ENCODE peak calls at places on chromosomes 2 and 18, in eight cellular contexts. D, Z, C, I, N, X, S and A are unnamed samples.

GRCh38 chr2:28565720-28566295 is 69.9 kb downstream of the PLB1 start:
- DNase-seq in N (peak; percentile 89), Z (no peak), I (no peak), S (no peak), D (no peak), C (no peak), X (no peak), A (no peak)

GRCh38 chr2:61361068-61361467 is 109.8 kb downstream of the USP34 start:
- DNase-seq in N (no peak), X (no peak), D (no peak), S (no peak), I (no peak), Z (no peak), C (no peak), A (no peak)

GRCh38 chr2:177169810-177170514 is 42.6 kb upstream of the HNRNPA3 start:
- DNase-seq in Z (no peak), C (no peak), I (peak; percentile 90), S (peak; percentile 55), D (no peak), N (peak; percentile 95), X (no peak), A (no peak)

GRCh38 chr2:37833420-37833819 is 91.7 kb upstream of the RMDN2 start:
- DNase-seq in I (no peak), C (no peak), S (no peak), D (no peak), N (no peak), X (no peak), Z (no peak), A (no peak)

GRCh38 chr18:10164241-10165160 is 250.7 kb downstream of the VAPA start:
- DNase-seq in Z (no peak), X (no peak), D (no peak), S (no peak), I (no peak), N (no peak), C (no peak), A (no peak)

GRCh38 chr2:65999103-65999502 is 435.8 kb upstream of the MEIS1 start:
- DNase-seq in D (no peak), X (no peak), C (no peak), Z (no peak), N (no peak), S (no peak), I (no peak), A (no peak)

GRCh38 chr2:147854557-147855134 is 9.8 kb downstream of the ACVR2A start:
- DNase-seq in D (no peak), N (no peak), Z (no peak), S (no peak), X (no peak), C (no peak), I (no peak), A (no peak)

GRCh38 chr2:26174691-26175181 is 1.8 kb downstream of the GAREM2 start:
- DNase-seq in D (no peak), Z (no peak), I (no peak), C (no peak), X (no peak), N (no peak), S (no peak), A (no peak)

GRCh38 chr2:169715379-169716228 is 18.0 kb upstream of the KLHL23 start:
- DNase-seq in Z (peak; percentile 41), S (peak; percentile 74), C (no peak), I (no peak), N (no peak), D (no peak), X (no peak), A (no peak)

GRCh38 chr18:72502671-72503431 is 41.3 kb downstream of the CBLN2 start:
- DNase-seq in X (no peak), C (no peak), Z (no peak), I (no peak), N (no peak), D (no peak), S (no peak), A (no peak)

GRCh38 chr2:194151231-194151630 is 1505.8 kb upstream of the SLC39A10 start:
- DNase-seq in I (no peak), Z (no peak), X (no peak), D (no peak), S (no peak), N (no peak), C (no peak), A (no peak)

GRCh38 chr2:171930385-171930784 is 8.1 kb downstream of the HAT1 start:
- DNase-seq in S (no peak), I (no peak), X (no peak), Z (no peak), N (no peak), C (no peak), D (no peak), A (no peak)

GRCh38 chr18:78656346-78656925 is 323.2 kb upstream of the SALL3 start:
- DNase-seq in C (no peak), N (no peak), I (no peak), D (no peak), Z (no peak), X (no peak), S (no peak), A (no peak)

GRCh38 chr2:127067620-127068350 is 39.2 kb downstream of the BIN1 start:
- DNase-seq in D (peak; percentile 48), I (peak; percentile 42), Z (peak; percentile 52), X (peak; percentile 62), S (peak; percentile 63), N (no peak), C (peak; percentile 87), A (peak; percentile 18)

GRCh38 chr2:230964136-230964730 is 31.7 kb upstream of the SPATA3 start:
- DNase-seq in C (no peak), S (no peak), N (no peak), Z (no peak), I (no peak), X (no peak), D (no peak), A (no peak)

GRCh38 chr2:150526827-150527226 is 39.4 kb upstream of the RND3 start:
- DNase-seq in Z (peak; percentile 94), N (peak; percentile 81), I (no peak), X (peak; percentile 97), D (no peak), S (peak; percentile 97), C (no peak), A (peak; percentile 97)

GRCh38 chr2:204108301-204108700 is 171.7 kb downstream of the ICOS start:
- DNase-seq in Z (no peak), C (peak; percentile 51), D (peak; percentile 61), X (peak; percentile 41), I (peak; percentile 62), S (peak; percentile 45), N (no peak), A (peak; percentile 6)
- H3K9ac ChIP-seq in Z (no peak overlapping the region), C (no peak overlapping the region), D (no peak overlapping the region), X (no peak overlapping the region), I (peak overlapping the region; percentile 32), S (no peak overlapping the region), N (no peak overlapping the region), A (no peak overlapping the region)

GRCh38 chr2:58701688-58702301 is 460.7 kb upstream of the FANCL start:
- DNase-seq in D (no peak), X (no peak), C (no peak), S (peak; percentile 19), N (no peak), I (no peak), Z (no peak), A (no peak)

GRCh38 chr2:58698610-58699009 is 457.5 kb upstream of the FANCL start:
- DNase-seq in D (no peak), N (no peak), I (no peak), X (no peak), Z (no peak), C (no peak), S (no peak), A (no peak)

GRCh38 chr2:58702302-58702696 is 461.2 kb upstream of the FANCL start:
- DNase-seq in S (peak; percentile 79), Z (peak; percentile 0), N (peak; percentile 2), D (no peak), C (peak; percentile 28), I (no peak), X (peak; percentile 5), A (peak; percentile 65)

GRCh38 chr2:58700621-58701020 is 459.5 kb upstream of the FANCL start:
- DNase-seq in I (no peak), X (no peak), Z (no peak), C (no peak), D (no peak), N (no peak), S (no peak), A (no peak)

DNA sequence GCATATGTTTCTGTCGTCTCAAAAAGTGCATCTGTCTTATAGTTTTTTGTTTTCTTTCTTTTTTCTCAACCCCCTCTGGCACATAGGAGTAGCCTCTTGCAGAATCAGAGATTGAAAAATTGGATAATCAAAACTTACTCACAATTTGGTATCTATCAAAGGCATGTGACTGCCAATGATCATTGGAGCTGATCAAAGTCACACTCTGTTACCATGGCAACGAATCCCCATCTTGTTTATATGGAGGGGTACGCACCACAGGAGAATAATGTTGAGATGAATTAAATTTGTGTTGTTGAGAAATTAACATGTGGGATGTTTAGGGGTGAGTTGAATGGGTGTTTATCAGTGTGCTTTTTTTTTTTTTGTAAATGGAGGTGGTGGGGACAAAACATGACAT is 458.3 kb upstream of the FANCL start:
- DNase-seq in I (no peak), D (no peak), C (no peak), X (no peak), S (no peak), N (no peak), Z (no peak), A (no peak)
- H2AFZ ChIP-seq in I (no peak overlapping the region), D (no peak overlapping the region), C (no peak overlapping the region), X (no peak overlapping the region), S (no peak overlapping the region), N (no peak overlapping the region), Z (no peak overlapping the region), A (no peak overlapping the region)

DNA sequence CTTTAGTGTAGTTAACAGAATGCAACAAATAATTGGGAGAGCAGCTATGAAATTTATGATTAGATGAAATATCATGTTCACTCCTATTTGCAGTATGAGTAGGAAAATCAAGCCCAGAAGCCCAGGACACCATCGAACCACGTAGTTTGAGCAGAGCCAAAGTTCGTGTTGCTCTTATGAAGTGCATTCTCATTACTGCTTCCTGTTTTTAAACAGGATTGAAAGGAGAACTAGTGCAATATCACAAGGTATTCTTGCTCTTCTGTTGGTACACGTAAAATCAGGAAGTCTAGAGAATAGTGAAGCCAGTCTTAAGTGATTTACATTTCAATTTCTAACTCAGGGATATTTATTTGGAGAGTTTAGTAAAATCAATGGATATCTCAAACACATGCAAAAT is 21.1 kb downstream of the ARHGAP15 start:
- DNase-seq in X (no peak), S (no peak), I (no peak), D (no peak), C (no peak), Z (no peak), N (no peak), A (no peak)
- H3K9ac ChIP-seq in X (no peak overlapping the region), S (no peak overlapping the region), I (no peak overlapping the region), D (no peak overlapping the region), C (no peak overlapping the region), Z (no peak overlapping the region), N (no peak overlapping the region), A (no peak overlapping the region)

GRCh38 chr2:42567389-42567788 is 1.0 kb upstream of the MTA3 start:
- DNase-seq in C (no peak), I (no peak), N (no peak), Z (peak; percentile 81), D (no peak), S (no peak), X (peak; percentile 82), A (peak; percentile 71)
- H2AFZ ChIP-seq in C (no peak overlapping the region), I (no peak overlapping the region), N (peak overlapping the region; percentile 27), Z (peak overlapping the region; percentile 82), D (peak overlapping the region; percentile 94), S (no peak overlapping the region), X (peak overlapping the region; percentile 18), A (peak overlapping the region; percentile 78)

GRCh38 chr2:108553181-108553919 is 19.1 kb downstream of the LIMS1 start:
- DNase-seq in C (no peak), N (no peak), X (peak; percentile 45), Z (no peak), D (no peak), I (no peak), S (no peak), A (no peak)
- H3K9ac ChIP-seq in C (no peak overlapping the region), N (no peak overlapping the region), X (peak overlapping the region; percentile 14), Z (peak overlapping the region; percentile 52), D (no peak overlapping the region), I (no peak overlapping the region), S (no peak overlapping the region), A (no peak overlapping the region)